ENCODE peak calls at places on chromosomes 5 and 9, in four cellular contexts. B is K562, H is GM12878, G is HepG2. C is an unnamed sample.

GRCh38 chr9:77843088-77843985 is 188.3 kb downstream of the GNAQ start:
- DNase-seq in B (peak; percentile 46), H (no peak), G (no peak), C (peak; percentile 20)

GRCh38 chr5:123174916-123175481 is 86.0 kb downstream of the PRDM6 start:
- DNase-seq in B (no peak), H (no peak), G (no peak), C (peak; percentile 28)

GRCh38 chr9:82492274-82492673 is 503.7 kb downstream of the SPATA31D1 start:
- DNase-seq in B (no peak), H (no peak), G (no peak), C (no peak)

GRCh38 chr5:139371482-139372435 is 11.3 kb downstream of the SLC23A1 start:
- DNase-seq in B (no peak), H (no peak), G (no peak), C (no peak)

GRCh38 chr9:69396759-69397158 is 71.7 kb downstream of the ENTREP1 start:
- DNase-seq in B (no peak), H (no peak), G (no peak), C (no peak)

GRCh38 chr5:80184235-80185023 is 71.4 kb downstream of the SERINC5 start:
- DNase-seq in B (peak; percentile 15), H (no peak), G (peak; percentile 99), C (peak; percentile 68)

GRCh38 chr9:111475195-111475594 is 9.0 kb downstream of the ECPAS start:
- DNase-seq in B (no peak), H (no peak), G (no peak), C (no peak)

GRCh38 chr9:107049046-107049824 is 186.3 kb downstream of the ZNF462 start:
- DNase-seq in B (no peak), H (no peak), G (no peak), C (no peak)

GRCh38 chr5:6783787-6784186 is 70.6 kb downstream of the TENT4A start:
- DNase-seq in B (no peak), H (no peak), G (no peak), C (no peak)

GRCh38 chr9:131096490-131097258 is at the start of gene AIF1L:
- DNase-seq in B (peak; percentile 77), H (no peak), G (no peak), C (peak; percentile 93)

GRCh38 chr9:111179577-111179976 is 141.3 kb upstream of the LPAR1 start:
- DNase-seq in B (no peak), H (peak; percentile 16), G (no peak), C (no peak)

GRCh38 chr9:38652486-38652885 is 32.1 kb upstream of the ANKRD18A start:
- DNase-seq in B (no peak), H (no peak), G (no peak), C (no peak)

GRCh38 chr5:1405121-1405520 is 40.1 kb downstream of the SLC6A3 start:
- DNase-seq in B (no peak), H (no peak), G (no peak), C (peak; percentile 7)

GRCh38 chr9:120308495-120308894 is 271.5 kb downstream of the CDK5RAP2 start:
- DNase-seq in B (no peak), H (no peak), G (no peak), C (peak; percentile 25)

GRCh38 chr5:157162919-157163510 is 3.0 kb downstream of the GARIN3 start:
- DNase-seq in B (no peak), H (no peak), G (no peak), C (no peak)

GRCh38 chr5:131068893-131069643 is 96.0 kb downstream of the HINT1 start:
- DNase-seq in B (no peak), H (peak; percentile 39), G (no peak), C (no peak)

GRCh38 chr5:132204736-132205135 is 22.9 kb downstream of the P4HA2 start:
- DNase-seq in B (no peak), H (no peak), G (no peak), C (no peak)

GRCh38 chr9:75803130-75803529 is 87.3 kb upstream of the PCSK5 start:
- DNase-seq in B (no peak), H (no peak), G (no peak), C (no peak)

GRCh38 chr5:111762895-111763294 is 5.9 kb upstream of the NREP start:
- DNase-seq in B (no peak), H (no peak), G (no peak), C (no peak)

GRCh38 chr5:62732677-62733121 is 154.1 kb downstream of the LRRC70 start:
- DNase-seq in B (no peak), H (no peak), G (no peak), C (no peak)

GRCh38 chr5:8843766-8844165 is 702.1 kb downstream of the SEMA5A start:
- DNase-seq in B (no peak), H (no peak), G (no peak), C (no peak)

GRCh38 chr5:167554564-167555254 is 736.7 kb upstream of the WWC1 start:
- DNase-seq in B (no peak), H (no peak), G (no peak), C (no peak)

GRCh38 chr5:179187681-179188575 is 127.8 kb downstream of the ZNF354C start:
- DNase-seq in B (no peak), H (no peak), G (no peak), C (no peak)

GRCh38 chr5:152185547-152186234 is 219.4 kb downstream of the NMUR2 start:
- DNase-seq in B (no peak), H (no peak), G (no peak), C (no peak)

GRCh38 chr9:37026085-37026935 is 7.8 kb downstream of the PAX5 start:
- DNase-seq in B (no peak), H (no peak), G (no peak), C (peak; percentile 64)

GRCh38 chr9:121670447-121670846 is 19.0 kb downstream of the DAB2IP start:
- DNase-seq in B (no peak), H (no peak), G (no peak), C (no peak)

GRCh38 chr5:96381526-96381925 is 51.5 kb downstream of the PCSK1 start:
- DNase-seq in B (peak; percentile 6), H (no peak), G (peak; percentile 72), C (no peak)

GRCh38 chr5:151315998-151316597 is 12.5 kb upstream of the SLC36A3 start:
- DNase-seq in B (peak; percentile 71), H (peak; percentile 7), G (peak; percentile 37), C (peak; percentile 78)

DNA sequence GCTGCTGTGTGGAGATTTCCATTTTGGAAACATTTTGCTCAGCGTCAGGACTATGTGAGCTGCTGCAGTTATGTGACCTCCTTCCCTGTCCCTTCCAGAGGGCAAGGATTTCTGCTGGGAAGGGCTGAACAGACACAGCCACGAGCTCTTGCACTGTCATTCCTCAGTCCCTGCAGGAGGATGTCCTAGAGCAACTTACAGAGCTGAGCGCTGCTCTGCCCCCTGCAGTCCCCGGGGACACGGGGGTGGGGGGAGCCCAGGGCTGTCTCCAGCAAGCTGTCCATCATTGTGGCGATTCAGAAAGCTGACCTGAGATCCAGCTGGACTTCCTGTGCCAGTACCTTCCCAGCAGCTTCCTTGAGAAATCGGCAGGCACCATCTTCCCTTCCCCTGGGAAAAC is 28.0 kb upstream of the MAP1B start:
- DNase-seq in B (peak; percentile 33), H (no peak), G (no peak), C (peak; percentile 51)
- TF ChIP-seq CTCF in B (peak; percentile 37), H (no peak), G (peak; percentile 16), C (no peak)

GRCh38 chr9:114181583-114182409 is 26.5 kb downstream of the COL27A1 start:
- DNase-seq in B (no peak), H (no peak), G (no peak), C (no peak)

GRCh38 chr9:114179516-114179915 is 24.2 kb downstream of the COL27A1 start:
- DNase-seq in B (no peak), H (no peak), G (no peak), C (no peak)

GRCh38 chr9:114178756-114179450 is 23.6 kb downstream of the COL27A1 start:
- DNase-seq in B (no peak), H (no peak), G (no peak), C (no peak)

GRCh38 chr9:114183006-114183405 is 27.7 kb downstream of the COL27A1 start:
- DNase-seq in B (no peak), H (no peak), G (no peak), C (no peak)

DNA sequence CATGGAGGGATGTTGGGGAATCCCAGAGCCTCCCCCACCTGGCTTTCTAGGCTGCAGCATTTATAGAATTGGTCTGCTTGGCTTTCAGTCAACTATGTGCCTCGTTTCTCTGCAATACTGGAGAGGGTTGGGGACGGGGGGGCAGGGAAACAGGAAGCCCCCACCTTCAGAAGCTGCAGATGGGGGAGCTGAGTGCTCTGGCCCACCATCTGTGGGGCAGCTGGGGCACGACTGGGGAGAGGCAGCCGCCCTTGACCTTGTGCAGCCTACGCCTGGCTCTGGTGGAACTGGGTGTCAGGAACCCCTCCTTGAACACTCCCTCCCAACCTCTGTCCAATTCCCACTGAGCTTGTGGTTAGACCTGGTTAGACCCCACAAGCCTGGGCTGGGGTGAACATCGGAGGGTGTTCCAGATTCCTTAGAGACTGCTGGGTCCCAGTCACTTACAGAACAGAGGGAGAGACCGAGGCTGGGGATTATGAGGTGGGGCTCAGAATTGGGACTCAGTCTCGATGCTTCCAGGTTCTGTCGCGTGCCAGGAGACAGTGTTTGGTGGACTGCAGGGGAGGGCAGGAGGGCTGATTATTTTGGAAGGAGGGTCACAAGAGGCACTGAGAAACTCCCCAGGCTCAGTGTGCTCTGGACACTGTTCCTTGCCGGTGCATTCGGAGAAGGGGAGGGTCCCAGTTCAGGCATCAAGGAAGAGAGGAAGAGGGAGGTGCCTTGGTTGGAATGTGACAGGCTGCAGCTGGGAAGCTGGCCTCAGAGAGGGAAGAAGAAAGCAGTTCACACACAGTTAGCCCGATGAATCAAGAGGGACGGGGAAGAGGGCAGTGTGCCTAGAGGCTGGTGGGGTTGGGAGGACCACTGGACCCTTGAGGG is 25.6 kb downstream of the COL27A1 start:
- DNase-seq in B (no peak), H (no peak), G (no peak), C (no peak)
- TF ChIP-seq ETV6 in B (no peak), H (no peak), G (no peak), C (no peak)

GRCh38 chr5:38751103-38751502 is 94.7 kb upstream of the OSMR start:
- DNase-seq in B (peak; percentile 13), H (no peak), G (no peak), C (peak; percentile 39)
- TF ChIP-seq CTCF in B (no peak), H (no peak), G (peak; percentile 30), C (no peak)

DNA sequence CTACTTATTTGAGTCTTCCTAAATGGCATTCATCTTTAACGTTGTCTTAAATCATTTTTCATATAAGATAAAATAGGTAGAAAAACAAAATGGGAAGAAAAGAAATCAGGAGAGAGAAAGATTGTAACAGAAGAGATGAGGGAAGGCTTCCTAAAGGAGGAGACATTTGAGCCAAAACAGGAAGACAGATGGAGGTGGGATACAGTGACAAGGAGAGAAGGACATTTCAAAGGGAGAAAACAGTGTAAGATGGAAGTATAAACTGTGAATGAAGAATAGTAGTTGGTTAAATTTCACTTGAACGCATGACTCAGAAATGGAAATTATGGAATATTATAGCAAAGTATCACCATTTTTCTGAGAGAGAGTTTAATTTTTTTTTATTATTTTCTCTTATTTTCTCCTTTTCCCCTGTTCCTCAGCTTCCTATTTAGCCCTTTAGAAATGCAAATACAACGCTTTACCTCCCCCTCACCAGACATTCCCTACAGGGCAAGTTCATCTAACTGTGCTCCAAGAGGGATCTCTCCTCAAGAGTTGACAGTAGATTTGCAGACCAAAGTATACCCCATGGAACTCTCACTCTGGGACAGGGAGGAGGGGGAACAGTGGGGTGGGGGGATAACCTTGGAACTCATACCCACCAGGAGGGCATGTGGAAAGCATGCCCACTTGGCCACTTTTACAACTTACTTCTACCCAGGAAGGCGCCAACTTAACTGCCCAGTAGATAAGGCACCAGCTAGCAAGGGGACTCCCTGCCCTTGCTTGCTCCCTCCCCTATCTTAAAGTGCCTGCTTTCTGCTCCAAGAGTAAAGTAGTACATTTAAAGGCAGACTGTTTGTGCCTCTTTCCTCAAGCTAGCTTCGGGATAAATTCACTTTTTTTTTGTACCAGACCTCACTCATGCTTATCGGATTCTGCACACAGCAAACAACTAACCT is 304.7 kb upstream of the POU5F2 start:
- DNase-seq in B (no peak), H (no peak), G (no peak), C (no peak)
- TF ChIP-seq ETV6 in B (no peak), H (no peak), G (no peak), C (no peak)

GRCh38 chr9:112921549-112921948 is 30.9 kb upstream of the SLC46A2 start:
- DNase-seq in B (peak; percentile 40), H (no peak), G (peak; percentile 38), C (no peak)
- TF ChIP-seq CTCF in B (peak; percentile 65), H (peak; percentile 62), G (peak; percentile 63), C (no peak)